ENCODE peak calls at places on chromosome 3, in six cellular contexts. V is upper lobe of right lung; A is ELR; O is Ammon's horn; L is NCI-H1930; C is stimulated activated CD4-positive, alpha-beta T cell treated with anti-CD3 and anti-CD28 coated beads, Interleukin-2, amount 100 ng/mL, for 48 hours. Z is an unnamed sample.

GRCh38 chr3:49158108-49158709 is 7.9 kb downstream of the CCDC71 start:
- DNase-seq in O (no peak), L (no peak), A (peak; percentile 37), C (peak; percentile 48), V (no peak), Z (peak; percentile 25)

GRCh38 chr3:89113887-89114840 is 6.7 kb downstream of the EPHA3 start:
- DNase-seq in V (peak; percentile 83), C (no peak), A (peak; percentile 24), O (peak; percentile 78), L (peak; percentile 3), Z (no peak)

GRCh38 chr3:62873672-62874397 is 1.4 kb downstream of the CADPS start:
- DNase-seq in L (peak; percentile 68), A (no peak), C (no peak), V (no peak), O (peak; percentile 66), Z (peak; percentile 22)

GRCh38 chr3:9248232-9249191 is 934 bp downstream of the SRGAP3 start:
- DNase-seq in L (no peak), C (no peak), A (peak; percentile 23), V (no peak), O (peak; percentile 35), Z (no peak)

GRCh38 chr3:183892610-183893214 is 8.0 kb upstream of the PARL start:
- DNase-seq in V (no peak), L (no peak), A (no peak), O (no peak), C (no peak), Z (no peak)

GRCh38 chr3:11717768-11718581 is 74.3 kb upstream of the VGLL4 start:
- DNase-seq in O (no peak), L (no peak), A (peak; percentile 56), C (no peak), V (no peak), Z (no peak)

GRCh38 chr3:116155830-116156229 is 289.5 kb downstream of the LSAMP start:
- DNase-seq in V (no peak), L (no peak), O (no peak), C (no peak), A (no peak), Z (no peak)

GRCh38 chr3:46909535-46910161 is 32.1 kb downstream of the PTH1R start:
- DNase-seq in O (peak; percentile 86), V (peak; percentile 89), A (peak; percentile 91), L (peak; percentile 45), C (peak; percentile 69), Z (peak; percentile 86)

GRCh38 chr3:73622135-73622534 is 2.6 kb downstream of the PDZRN3 start:
- DNase-seq in L (no peak), A (no peak), O (no peak), V (peak; percentile 60), C (no peak), Z (no peak)